ENCODE peak calls at places on chromosomes 7 and 10, in six cellular contexts. E, R, T, I, Z and L are unnamed samples.

GRCh38 chr7:39847227-39847626 is 102.8 kb upstream of the CDK13 start:
- DNase-seq in Z (no peak), E (no peak), R (peak; percentile 11), I (no peak), T (no peak), L (no peak)

GRCh38 chr7:88339195-88339922 is 32.7 kb upstream of the STEAP4 start:
- DNase-seq in T (no peak), R (no peak), Z (no peak), I (no peak), E (no peak), L (no peak)

GRCh38 chr7:91436655-91437054 is 172.4 kb downstream of the FZD1 start:
- DNase-seq in T (no peak), R (no peak), I (no peak), Z (no peak), E (no peak), L (no peak)

GRCh38 chr7:83439021-83439420 is 209.9 kb downstream of the SEMA3E start:
- DNase-seq in R (no peak), E (no peak), I (no peak), Z (no peak), T (no peak), L (peak; percentile 63)

GRCh38 chr7:92904292-92905131 is 68.1 kb upstream of the CDK6 start:
- DNase-seq in T (no peak), E (peak; percentile 72), I (no peak), R (peak; percentile 96), Z (no peak), L (peak; percentile 96)

GRCh38 chr7:137094-137861 is 55.1 kb upstream of the FAM20C start:
- DNase-seq in I (no peak), T (no peak), Z (no peak), R (no peak), E (no peak), L (no peak)

GRCh38 chr10:3873728-3874461 is 88.9 kb upstream of the KLF6 start:
- DNase-seq in I (no peak), R (no peak), E (peak; percentile 85), Z (no peak), T (peak; percentile 33), L (peak; percentile 83)

GRCh38 chr10:104246981-104247380 is 7.7 kb upstream of the GSTO1 start:
- DNase-seq in T (no peak), E (peak; percentile 62), I (no peak), Z (no peak), R (peak; percentile 83), L (peak; percentile 27)

GRCh38 chr10:102422586-102423129 is 2.0 kb downstream of the FBXL15 start:
- DNase-seq in Z (no peak), T (peak; percentile 91), I (peak; percentile 58), R (peak; percentile 76), E (peak; percentile 76), L (peak; percentile 64)

GRCh38 chr7:79909124-79909641 is 225.4 kb upstream of the GNAI1 start:
- DNase-seq in E (no peak), I (no peak), Z (no peak), R (no peak), T (no peak), L (no peak)

GRCh38 chr7:32921896-32922295 is 30.3 kb upstream of the KBTBD2 start:
- DNase-seq in T (no peak), Z (no peak), I (no peak), R (no peak), E (peak; percentile 73), L (peak; percentile 35)

GRCh38 chr10:13984647-13985155 is 346.0 kb downstream of the FRMD4A start:
- DNase-seq in Z (no peak), T (no peak), E (peak; percentile 50), I (no peak), R (peak; percentile 89), L (peak; percentile 92)

GRCh38 chr7:132739271-132739955 is 163.1 kb upstream of the PLXNA4 start:
- DNase-seq in T (no peak), R (peak; percentile 95), Z (no peak), I (no peak), E (peak; percentile 89), L (peak; percentile 94)

GRCh38 chr10:31871266-31871887 is 57.3 kb downstream of the ARHGAP12 start:
- DNase-seq in E (no peak), T (no peak), R (no peak), I (no peak), Z (no peak), L (no peak)

GRCh38 chr10:95832216-95833037 is 75.3 kb upstream of the CC2D2B start:
- DNase-seq in Z (no peak), R (no peak), E (no peak), T (peak; percentile 81), I (no peak), L (no peak)

GRCh38 chr10:33145451-33146188 is 187.6 kb upstream of the ITGB1 start:
- DNase-seq in Z (no peak), T (no peak), R (no peak), I (no peak), E (peak; percentile 23), L (no peak)

GRCh38 chr10:71657604-71658348 is 61.8 kb downstream of the C10orf105 start:
- DNase-seq in R (no peak), T (no peak), E (no peak), Z (no peak), I (no peak), L (no peak)

GRCh38 chr7:75691793-75692543 is 46.8 kb downstream of the HIP1 start:
- DNase-seq in I (no peak), Z (no peak), R (no peak), T (no peak), E (no peak), L (no peak)

GRCh38 chr7:95582578-95583293 is 13.6 kb downstream of the PDK4 start:
- DNase-seq in T (peak; percentile 59), Z (no peak), R (no peak), E (no peak), I (no peak), L (no peak)

GRCh38 chr7:105851064-105851463 is 25.3 kb downstream of the ATXN7L1 start:
- DNase-seq in T (no peak), E (no peak), Z (no peak), I (no peak), R (no peak), L (no peak)

GRCh38 chr10:76306859-76307258 is 875.4 kb downstream of the LRMDA start:
- DNase-seq in T (no peak), R (no peak), E (peak; percentile 49), Z (no peak), I (no peak), L (peak; percentile 18)

GRCh38 chr7:106056513-106057203 is 55.5 kb downstream of the SYPL1 start:
- DNase-seq in R (peak; percentile 57), E (peak; percentile 85), T (peak; percentile 88), Z (no peak), I (peak; percentile 70), L (peak; percentile 69)

GRCh38 chr10:48934672-48935071 is 5.0 kb downstream of the LRRC18 start:
- DNase-seq in T (no peak), I (no peak), R (no peak), E (no peak), Z (no peak), L (no peak)
- H3K4me3 ChIP-seq in T (no peak overlapping the region), I (no peak overlapping the region), R (no peak overlapping the region), E (no peak overlapping the region), Z (no peak overlapping the region), L (no peak overlapping the region)

GRCh38 chr7:158353606-158354570 is 233.7 kb downstream of the PTPRN2 start:
- DNase-seq in Z (no peak), I (no peak), E (peak; percentile 10), R (no peak), T (peak; percentile 56), L (no peak)
- TF ChIP-seq CTCF in Z (peak; percentile 67), I (no peak), E (peak; percentile 24), R (no peak), T (peak; percentile 50), L (peak; percentile 26)

GRCh38 chr10:98031440-98031839 is 1.0 kb upstream of the CRTAC1 start:
- DNase-seq in E (no peak), Z (no peak), T (no peak), R (no peak), I (no peak), L (no peak)
- H3K4me3 ChIP-seq in E (no peak overlapping the region), Z (peak overlapping the region; percentile 61), T (peak overlapping the region; percentile 43), R (no peak overlapping the region), I (no peak overlapping the region), L (no peak overlapping the region)

DNA sequence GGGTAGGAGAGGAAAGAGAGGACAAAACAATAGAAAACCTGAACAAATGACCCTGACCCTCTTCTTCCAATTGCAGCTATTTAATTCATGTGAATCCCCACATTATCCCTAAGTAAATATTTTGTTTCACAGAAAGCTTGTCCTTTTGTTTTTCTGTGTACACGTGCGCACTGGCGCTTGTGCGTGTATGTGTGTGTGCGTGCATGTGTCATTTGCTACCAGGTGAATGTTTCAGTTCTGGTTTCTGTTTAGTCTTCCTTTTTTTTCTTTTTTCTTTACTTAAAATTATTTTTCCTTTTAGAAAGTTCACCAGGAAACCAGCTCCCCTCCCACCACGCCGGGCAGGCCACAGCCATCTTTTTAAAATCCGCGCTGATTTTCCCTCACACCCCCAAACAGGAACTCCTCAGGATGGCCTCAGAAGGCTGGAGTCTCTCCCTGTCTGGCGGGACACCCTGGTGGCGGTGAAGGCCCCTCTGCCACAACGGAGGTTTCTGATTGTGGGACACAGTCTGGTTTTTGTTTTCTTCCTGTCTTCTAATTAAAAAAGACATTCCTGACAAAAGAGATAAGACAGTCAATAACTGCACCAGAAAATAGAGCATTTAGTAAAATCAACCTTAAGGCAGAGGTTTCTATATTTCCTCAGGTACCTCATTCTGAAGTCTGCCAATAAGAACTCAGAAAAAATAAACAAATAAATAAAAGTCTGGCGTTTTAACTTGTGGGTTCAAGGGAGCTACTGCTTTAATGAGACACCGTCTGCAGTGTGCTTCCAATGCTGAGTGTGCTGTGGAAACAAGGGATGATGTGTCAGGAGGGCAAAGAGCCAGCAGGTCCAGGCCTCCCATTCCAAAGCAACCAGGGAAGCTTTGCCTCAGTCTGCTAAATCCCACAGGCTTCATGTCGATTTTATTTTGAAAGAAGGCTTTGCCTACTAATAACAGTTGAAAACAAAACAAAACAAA is 17.4 kb downstream of the IRF5 start:
- DNase-seq in T (no peak), E (peak; percentile 67), R (peak; percentile 70), I (no peak), Z (no peak), L (peak; percentile 69)
- TF ChIP-seq CTCF in T (no peak), E (no peak), R (no peak), I (no peak), Z (no peak), L (no peak)